ENCODE peak calls at places on chromosomes 2 and 18, in six cellular contexts. One of them, this sample, is unnamed.

GRCh38 chr2:159290289-159290907 is 3.9 kb upstream of the WDSUB1 start:
- DNase-seq in progenitor cell of endocrine pancreas: no peak
- DNase-seq in CD4-positive, alpha-beta memory T cell: peak; percentile 18
- DNase-seq in NCI-H460: peak; percentile 77
- DNase-seq in fibroblast of pulmonary artery: peak; percentile 56
- DNase-seq in DMS153: peak; percentile 51
- DNase-seq in this sample: no peak

GRCh38 chr2:230323385-230324106 is 3.4 kb upstream of the SP140L start:
- DNase-seq in progenitor cell of endocrine pancreas: no peak
- DNase-seq in CD4-positive, alpha-beta memory T cell: no peak
- DNase-seq in NCI-H460: no peak
- DNase-seq in fibroblast of pulmonary artery: no peak
- DNase-seq in DMS153: no peak
- DNase-seq in this sample: no peak

GRCh38 chr2:224837558-224837957 is 121.4 kb upstream of the CCDC195 start:
- DNase-seq in progenitor cell of endocrine pancreas: no peak
- DNase-seq in CD4-positive, alpha-beta memory T cell: no peak
- DNase-seq in NCI-H460: no peak
- DNase-seq in fibroblast of pulmonary artery: peak; percentile 88
- DNase-seq in DMS153: no peak
- DNase-seq in this sample: no peak

GRCh38 chr2:33848486-33848885 is 249.4 kb upstream of the FAM98A start:
- DNase-seq in progenitor cell of endocrine pancreas: no peak
- DNase-seq in CD4-positive, alpha-beta memory T cell: no peak
- DNase-seq in NCI-H460: no peak
- DNase-seq in fibroblast of pulmonary artery: no peak
- DNase-seq in DMS153: no peak
- DNase-seq in this sample: no peak

GRCh38 chr2:19545507-19545906 is 187.1 kb upstream of the OSR1 start:
- DNase-seq in progenitor cell of endocrine pancreas: no peak
- DNase-seq in CD4-positive, alpha-beta memory T cell: no peak
- DNase-seq in NCI-H460: no peak
- DNase-seq in fibroblast of pulmonary artery: no peak
- DNase-seq in DMS153: no peak
- DNase-seq in this sample: no peak

GRCh38 chr2:230916218-230916617 is 8.8 kb downstream of the GPR55 start:
- DNase-seq in progenitor cell of endocrine pancreas: no peak
- DNase-seq in CD4-positive, alpha-beta memory T cell: no peak
- DNase-seq in NCI-H460: no peak
- DNase-seq in fibroblast of pulmonary artery: no peak
- DNase-seq in DMS153: no peak
- DNase-seq in this sample: no peak

GRCh38 chr2:219010162-219010756 is 17.0 kb upstream of the CRYBA2 start:
- DNase-seq in progenitor cell of endocrine pancreas: no peak
- DNase-seq in CD4-positive, alpha-beta memory T cell: no peak
- DNase-seq in NCI-H460: no peak
- DNase-seq in fibroblast of pulmonary artery: peak; percentile 8
- DNase-seq in DMS153: no peak
- DNase-seq in this sample: no peak

GRCh38 chr2:188248513-188248912 is 43.2 kb upstream of the GULP1 start:
- DNase-seq in progenitor cell of endocrine pancreas: no peak
- DNase-seq in CD4-positive, alpha-beta memory T cell: no peak
- DNase-seq in NCI-H460: no peak
- DNase-seq in fibroblast of pulmonary artery: no peak
- DNase-seq in DMS153: no peak
- DNase-seq in this sample: no peak

GRCh38 chr2:233053928-233054774 is 6.0 kb upstream of the INPP5D start:
- DNase-seq in progenitor cell of endocrine pancreas: peak; percentile 63
- DNase-seq in CD4-positive, alpha-beta memory T cell: peak; percentile 54
- DNase-seq in NCI-H460: peak; percentile 46
- DNase-seq in fibroblast of pulmonary artery: peak; percentile 39
- DNase-seq in DMS153: peak; percentile 8
- DNase-seq in this sample: no peak

GRCh38 chr2:10180271-10180670 is 57.7 kb downstream of the RRM2 start:
- DNase-seq in progenitor cell of endocrine pancreas: no peak
- DNase-seq in CD4-positive, alpha-beta memory T cell: no peak
- DNase-seq in NCI-H460: no peak
- DNase-seq in fibroblast of pulmonary artery: no peak
- DNase-seq in DMS153: no peak
- DNase-seq in this sample: no peak

GRCh38 chr2:79529636-79530035 is 16.8 kb downstream of the CTNNA2 start:
- DNase-seq in progenitor cell of endocrine pancreas: no peak
- DNase-seq in CD4-positive, alpha-beta memory T cell: no peak
- DNase-seq in NCI-H460: no peak
- DNase-seq in fibroblast of pulmonary artery: no peak
- DNase-seq in DMS153: no peak
- DNase-seq in this sample: no peak

GRCh38 chr18:904135-905090 is at the start of gene ADCYAP1:
- DNase-seq in progenitor cell of endocrine pancreas: no peak
- DNase-seq in CD4-positive, alpha-beta memory T cell: no peak
- DNase-seq in NCI-H460: no peak
- DNase-seq in fibroblast of pulmonary artery: peak; percentile 21
- DNase-seq in DMS153: no peak
- DNase-seq in this sample: no peak

GRCh38 chr18:21298351-21298750 is 56.3 kb downstream of the GREB1L start:
- DNase-seq in progenitor cell of endocrine pancreas: no peak
- DNase-seq in CD4-positive, alpha-beta memory T cell: no peak
- DNase-seq in NCI-H460: no peak
- DNase-seq in fibroblast of pulmonary artery: peak; percentile 10
- DNase-seq in DMS153: no peak
- DNase-seq in this sample: no peak

GRCh38 chr2:150169230-150169629 is 318.2 kb downstream of the RND3 start:
- DNase-seq in progenitor cell of endocrine pancreas: no peak
- DNase-seq in CD4-positive, alpha-beta memory T cell: no peak
- DNase-seq in NCI-H460: no peak
- DNase-seq in fibroblast of pulmonary artery: peak; percentile 81
- DNase-seq in DMS153: no peak
- DNase-seq in this sample: no peak

GRCh38 chr2:23550553-23550952 is 165.6 kb downstream of the KLHL29 start:
- DNase-seq in progenitor cell of endocrine pancreas: no peak
- DNase-seq in CD4-positive, alpha-beta memory T cell: no peak
- DNase-seq in NCI-H460: no peak
- DNase-seq in fibroblast of pulmonary artery: peak; percentile 14
- DNase-seq in DMS153: no peak
- DNase-seq in this sample: peak; percentile 36

GRCh38 chr2:217366246-217366645 is 506.4 kb upstream of the TNP1 start:
- DNase-seq in progenitor cell of endocrine pancreas: no peak
- DNase-seq in CD4-positive, alpha-beta memory T cell: no peak
- DNase-seq in NCI-H460: no peak
- DNase-seq in fibroblast of pulmonary artery: no peak
- DNase-seq in DMS153: no peak
- DNase-seq in this sample: no peak

GRCh38 chr18:54679318-54680149 is 88.5 kb downstream of the DYNAP start:
- DNase-seq in progenitor cell of endocrine pancreas: no peak
- DNase-seq in CD4-positive, alpha-beta memory T cell: peak; percentile 37
- DNase-seq in NCI-H460: peak; percentile 78
- DNase-seq in fibroblast of pulmonary artery: peak; percentile 93
- DNase-seq in DMS153: peak; percentile 11
- DNase-seq in this sample: no peak

GRCh38 chr2:16069663-16069932 is 129.2 kb downstream of the MYCN start:
- DNase-seq in progenitor cell of endocrine pancreas: no peak
- DNase-seq in CD4-positive, alpha-beta memory T cell: no peak
- DNase-seq in NCI-H460: no peak
- DNase-seq in fibroblast of pulmonary artery: no peak
- DNase-seq in DMS153: no peak
- DNase-seq in this sample: no peak

GRCh38 chr2:10303634-10304378 is 1.1 kb downstream of the HPCAL1 start:
- DNase-seq in progenitor cell of endocrine pancreas: peak; percentile 48
- DNase-seq in CD4-positive, alpha-beta memory T cell: peak; percentile 50
- DNase-seq in NCI-H460: no peak
- DNase-seq in fibroblast of pulmonary artery: peak; percentile 45
- DNase-seq in DMS153: no peak
- DNase-seq in this sample: peak; percentile 23

GRCh38 chr18:32771871-32772499 is 838 bp downstream of the KLHL14 start:
- DNase-seq in progenitor cell of endocrine pancreas: peak; percentile 53
- DNase-seq in CD4-positive, alpha-beta memory T cell: no peak
- DNase-seq in NCI-H460: no peak
- DNase-seq in fibroblast of pulmonary artery: no peak
- DNase-seq in DMS153: no peak
- DNase-seq in this sample: no peak

GRCh38 chr18:8031496-8031895 is 464.4 kb downstream of the PTPRM start:
- DNase-seq in progenitor cell of endocrine pancreas: no peak
- DNase-seq in CD4-positive, alpha-beta memory T cell: no peak
- DNase-seq in NCI-H460: no peak
- DNase-seq in fibroblast of pulmonary artery: no peak
- DNase-seq in DMS153: no peak
- DNase-seq in this sample: no peak

GRCh38 chr2:168180483-168180882 is 66.9 kb downstream of the STK39 start:
- DNase-seq in progenitor cell of endocrine pancreas: no peak
- DNase-seq in CD4-positive, alpha-beta memory T cell: no peak
- DNase-seq in NCI-H460: no peak
- DNase-seq in fibroblast of pulmonary artery: no peak
- DNase-seq in DMS153: peak; percentile 36
- DNase-seq in this sample: no peak

GRCh38 chr18:22391571-22392359 is 25.9 kb downstream of the CTAGE1 start:
- DNase-seq in progenitor cell of endocrine pancreas: no peak
- DNase-seq in CD4-positive, alpha-beta memory T cell: peak; percentile 29
- DNase-seq in NCI-H460: no peak
- DNase-seq in fibroblast of pulmonary artery: peak; percentile 89
- DNase-seq in DMS153: peak; percentile 48
- DNase-seq in this sample: no peak

GRCh38 chr2:235170536-235171510 is 219.0 kb downstream of the SH3BP4 start:
- DNase-seq in progenitor cell of endocrine pancreas: no peak
- DNase-seq in CD4-positive, alpha-beta memory T cell: no peak
- DNase-seq in NCI-H460: peak; percentile 93
- DNase-seq in fibroblast of pulmonary artery: peak; percentile 61
- DNase-seq in DMS153: peak; percentile 44
- DNase-seq in this sample: no peak

GRCh38 chr18:65752625-65753325 is 2.0 kb downstream of the CDH7 start:
- DNase-seq in progenitor cell of endocrine pancreas: no peak
- DNase-seq in CD4-positive, alpha-beta memory T cell: no peak
- DNase-seq in NCI-H460: no peak
- DNase-seq in fibroblast of pulmonary artery: no peak
- DNase-seq in DMS153: no peak
- DNase-seq in this sample: no peak

GRCh38 chr2:163554864-163555263 is 180.9 kb downstream of the FIGN start:
- DNase-seq in progenitor cell of endocrine pancreas: no peak
- DNase-seq in CD4-positive, alpha-beta memory T cell: no peak
- DNase-seq in NCI-H460: no peak
- DNase-seq in fibroblast of pulmonary artery: no peak
- DNase-seq in DMS153: no peak
- DNase-seq in this sample: no peak

GRCh38 chr2:10911291-10912075 is at the start of gene KCNF1:
- DNase-seq in progenitor cell of endocrine pancreas: peak; percentile 52
- DNase-seq in CD4-positive, alpha-beta memory T cell: no peak
- DNase-seq in NCI-H460: peak; percentile 67
- DNase-seq in fibroblast of pulmonary artery: peak; percentile 72
- DNase-seq in DMS153: peak; percentile 52
- DNase-seq in this sample: no peak

This sample was measured in hippocampal formation.